ENCODE peak calls at places on chromosomes 7 and 10, in five cellular contexts. One of them, this sample, is unnamed.

GRCh38 chr10:69759641-69760040 is 42.1 kb upstream of the COL13A1 start:
- DNase-seq in RPMI8226: no peak
- DNase-seq in AG08396: no peak
- DNase-seq in GM06990: no peak
- DNase-seq in M059J: no peak
- DNase-seq in this sample: no peak

GRCh38 chr10:100976906-100977305 is 7.6 kb downstream of the SEMA4G start:
- DNase-seq in M059J: no peak
- DNase-seq in AG08396: no peak
- DNase-seq in GM06990: no peak
- DNase-seq in RPMI8226: no peak
- DNase-seq in this sample: no peak

GRCh38 chr10:132461683-132462231 is 64.8 kb downstream of the PWWP2B start:
- DNase-seq in GM06990: no peak
- DNase-seq in M059J: no peak
- DNase-seq in AG08396: no peak
- DNase-seq in RPMI8226: peak; percentile 53
- DNase-seq in this sample: no peak

GRCh38 chr10:59724098-59724938 is 14.7 kb upstream of the SLC16A9 start:
- DNase-seq in AG08396: no peak
- DNase-seq in M059J: no peak
- DNase-seq in RPMI8226: no peak
- DNase-seq in GM06990: no peak
- DNase-seq in this sample: no peak

GRCh38 chr7:75842836-75843446 is 29.3 kb upstream of the CCL24 start:
- DNase-seq in GM06990: peak; percentile 64
- DNase-seq in RPMI8226: no peak
- DNase-seq in M059J: peak; percentile 72
- DNase-seq in AG08396: peak; percentile 64
- DNase-seq in this sample: peak; percentile 22

GRCh38 chr7:116706668-116707126 is 34.7 kb downstream of the MET start:
- DNase-seq in M059J: peak; percentile 97
- DNase-seq in RPMI8226: no peak
- DNase-seq in AG08396: peak; percentile 15
- DNase-seq in GM06990: no peak
- DNase-seq in this sample: peak; percentile 27

GRCh38 chr10:49387029-49387428 is 8.9 kb downstream of the DRGX start:
- DNase-seq in RPMI8226: no peak
- DNase-seq in AG08396: peak; percentile 72
- DNase-seq in M059J: peak; percentile 68
- DNase-seq in GM06990: no peak
- DNase-seq in this sample: no peak

GRCh38 chr10:43689007-43689491 is 40.4 kb upstream of the ZNF32 start:
- DNase-seq in AG08396: no peak
- DNase-seq in RPMI8226: no peak
- DNase-seq in GM06990: no peak
- DNase-seq in M059J: no peak
- DNase-seq in this sample: no peak

GRCh38 chr10:3625959-3626751 is 158.9 kb downstream of the KLF6 start:
- DNase-seq in M059J: peak; percentile 75
- DNase-seq in RPMI8226: no peak
- DNase-seq in GM06990: no peak
- DNase-seq in AG08396: peak; percentile 52
- DNase-seq in this sample: no peak

GRCh38 chr10:75100764-75101291 is 10.6 kb upstream of the SAMD8 start:
- DNase-seq in M059J: no peak
- DNase-seq in GM06990: no peak
- DNase-seq in AG08396: no peak
- DNase-seq in RPMI8226: no peak
- DNase-seq in this sample: no peak

GRCh38 chr10:51615764-51616298 is 83.6 kb downstream of the CSTF2T start:
- DNase-seq in GM06990: no peak
- DNase-seq in RPMI8226: no peak
- DNase-seq in M059J: no peak
- DNase-seq in AG08396: no peak
- DNase-seq in this sample: no peak

GRCh38 chr7:75951506-75951905 is 36.6 kb downstream of the POR start:
- DNase-seq in AG08396: peak; percentile 81
- DNase-seq in M059J: peak; percentile 52
- DNase-seq in GM06990: no peak
- DNase-seq in RPMI8226: no peak
- DNase-seq in this sample: no peak

GRCh38 chr7:155571581-155572345 is 25.4 kb upstream of the CNPY1 start:
- DNase-seq in AG08396: no peak
- DNase-seq in M059J: no peak
- DNase-seq in RPMI8226: peak; percentile 58
- DNase-seq in GM06990: no peak
- DNase-seq in this sample: peak; percentile 16

GRCh38 chr7:5354460-5355279 is 69.0 kb downstream of the TNRC18 start:
- DNase-seq in RPMI8226: no peak
- DNase-seq in GM06990: no peak
- DNase-seq in M059J: no peak
- DNase-seq in AG08396: peak; percentile 79
- DNase-seq in this sample: peak; percentile 76

GRCh38 chr7:149796287-149796860 is 23.0 kb upstream of the ZNF467 start:
- DNase-seq in M059J: no peak
- DNase-seq in GM06990: no peak
- DNase-seq in RPMI8226: no peak
- DNase-seq in AG08396: no peak
- DNase-seq in this sample: no peak

GRCh38 chr10:10044959-10045764 is 972.5 kb upstream of the CELF2 start:
- DNase-seq in AG08396: no peak
- DNase-seq in GM06990: peak; percentile 5
- DNase-seq in RPMI8226: no peak
- DNase-seq in M059J: no peak
- DNase-seq in this sample: no peak

GRCh38 chr7:47496666-47497065 is 85.2 kb downstream of the TNS3 start:
- DNase-seq in AG08396: no peak
- DNase-seq in M059J: no peak
- DNase-seq in GM06990: no peak
- DNase-seq in RPMI8226: no peak
- DNase-seq in this sample: no peak

GRCh38 chr7:29370531-29371314 is 176.1 kb downstream of the CHN2 start:
- DNase-seq in AG08396: no peak
- DNase-seq in RPMI8226: no peak
- DNase-seq in M059J: peak; percentile 25
- DNase-seq in GM06990: no peak
- DNase-seq in this sample: peak; percentile 19

GRCh38 chr10:35607475-35608316 is 2.6 kb downstream of the GJD4 start:
- DNase-seq in AG08396: peak; percentile 53
- DNase-seq in M059J: no peak
- DNase-seq in GM06990: no peak
- DNase-seq in RPMI8226: no peak
- DNase-seq in this sample: no peak

GRCh38 chr7:94325121-94325475 is 69.6 kb upstream of the COL1A2 start:
- DNase-seq in RPMI8226: no peak
- DNase-seq in GM06990: no peak
- DNase-seq in M059J: no peak
- DNase-seq in AG08396: no peak
- DNase-seq in this sample: no peak

GRCh38 chr10:60139798-60140566 is 233.6 kb upstream of the CCDC6 start:
- DNase-seq in M059J: peak; percentile 69
- DNase-seq in GM06990: no peak
- DNase-seq in RPMI8226: no peak
- DNase-seq in AG08396: peak; percentile 18
- DNase-seq in this sample: peak; percentile 93

GRCh38 chr7:31982962-31983361 is 87.2 kb downstream of the PDE1C start:
- DNase-seq in RPMI8226: no peak
- DNase-seq in AG08396: no peak
- DNase-seq in GM06990: no peak
- DNase-seq in M059J: peak; percentile 53
- DNase-seq in this sample: no peak

GRCh38 chr7:154505362-154505761 is 453.2 kb downstream of the DPP6 start:
- DNase-seq in M059J: no peak
- DNase-seq in RPMI8226: peak; percentile 68
- DNase-seq in AG08396: no peak
- DNase-seq in GM06990: no peak
- DNase-seq in this sample: no peak

GRCh38 chr10:770975-771374 is 81.5 kb upstream of the DIP2C start:
- DNase-seq in RPMI8226: no peak
- DNase-seq in M059J: no peak
- DNase-seq in AG08396: no peak
- DNase-seq in GM06990: no peak
- DNase-seq in this sample: no peak

GRCh38 chr7:149559711-149560110 is 62.1 kb upstream of the ZNF746 start:
- DNase-seq in GM06990: no peak
- DNase-seq in RPMI8226: no peak
- DNase-seq in M059J: peak; percentile 42
- DNase-seq in AG08396: peak; percentile 34
- DNase-seq in this sample: no peak

GRCh38 chr10:129764011-129764900 is 199.8 kb downstream of the EBF3 start:
- DNase-seq in AG08396: no peak
- DNase-seq in RPMI8226: no peak
- DNase-seq in GM06990: no peak
- DNase-seq in M059J: no peak
- DNase-seq in this sample: no peak

GRCh38 chr7:155358066-155358947 is 60.6 kb downstream of the INSIG1 start:
- DNase-seq in AG08396: no peak
- DNase-seq in M059J: no peak
- DNase-seq in RPMI8226: no peak
- DNase-seq in GM06990: no peak
- DNase-seq in this sample: peak; percentile 52

GRCh38 chr10:69634759-69635425 is 4.8 kb downstream of the FAM241B start:
- DNase-seq in GM06990: no peak
- DNase-seq in AG08396: no peak
- DNase-seq in M059J: no peak
- DNase-seq in RPMI8226: no peak
- DNase-seq in this sample: no peak

GRCh38 chr7:141328290-141328689 is 222.9 kb upstream of the AGK start:
- DNase-seq in M059J: no peak
- DNase-seq in AG08396: no peak
- DNase-seq in GM06990: no peak
- DNase-seq in RPMI8226: no peak
- DNase-seq in this sample: no peak

GRCh38 chr7:55271069-55271468 is 94.1 kb upstream of the LANCL2 start:
- DNase-seq in M059J: peak; percentile 23
- DNase-seq in GM06990: no peak
- DNase-seq in AG08396: peak; percentile 43
- DNase-seq in RPMI8226: no peak
- DNase-seq in this sample: peak; percentile 21

GRCh38 chr7:91554893-91555292 is 290.7 kb downstream of the FZD1 start:
- DNase-seq in AG08396: no peak
- DNase-seq in M059J: no peak
- DNase-seq in RPMI8226: no peak
- DNase-seq in GM06990: no peak
- DNase-seq in this sample: peak; percentile 96

GRCh38 chr7:39554583-39555140 is 11.5 kb upstream of the YAE1 start:
- DNase-seq in M059J: no peak
- DNase-seq in RPMI8226: no peak
- DNase-seq in GM06990: no peak
- DNase-seq in AG08396: no peak
- DNase-seq in this sample: no peak

GRCh38 chr10:120336910-120337540 is 120.0 kb upstream of the PLPP4 start:
- DNase-seq in AG08396: peak; percentile 15
- DNase-seq in GM06990: peak; percentile 4
- DNase-seq in RPMI8226: peak; percentile 40
- DNase-seq in M059J: peak; percentile 49
- DNase-seq in this sample: peak; percentile 71

GRCh38 chr7:69656890-69657289 is 58.6 kb downstream of the AUTS2 start:
- DNase-seq in M059J: peak; percentile 46
- DNase-seq in GM06990: no peak
- DNase-seq in AG08396: peak; percentile 3
- DNase-seq in RPMI8226: no peak
- DNase-seq in this sample: peak; percentile 88

GRCh38 chr7:158606111-158606510 is 18.5 kb upstream of the PTPRN2 start:
- DNase-seq in RPMI8226: no peak
- DNase-seq in GM06990: no peak
- DNase-seq in M059J: no peak
- DNase-seq in AG08396: no peak
- DNase-seq in this sample: no peak